ENCODE peak calls at places on chromosomes 3 and 15, in seven cellular contexts. F, G, Y, J, I, O and P are unnamed samples.

GRCh38 chr3:53269888-53270880 is 14.4 kb upstream of the TKT start:
- DNase-seq in F (no peak), G (peak), Y (peak), J (peak), I (peak), O (peak), P (peak)

GRCh38 chr3:146589899-146590508 is 15.1 kb downstream of the PLSCR5 start:
- DNase-seq in F (no peak), G (peak), Y (peak), J (peak), I (no peak), O (peak), P (peak)

GRCh38 chr15:72365844-72366243 is 10.0 kb downstream of the HEXA start:
- DNase-seq in F (no peak), G (no peak), Y (peak), J (no peak), I (no peak), O (no peak), P (no peak)

GRCh38 chr3:94564247-94564646 is 501.4 kb downstream of the NSUN3 start:
- DNase-seq in F (no peak), G (no peak), Y (no peak), J (no peak), I (no peak), O (no peak), P (no peak)

GRCh38 chr3:124834723-124835718 is 52.1 kb downstream of the ITGB5 start:
- DNase-seq in F (peak), G (peak), Y (peak), J (peak), I (peak), O (peak), P (peak)

GRCh38 chr15:58486062-58486461 is 54.3 kb downstream of the LIPC start:
- DNase-seq in F (no peak), G (no peak), Y (no peak), J (no peak), I (no peak), O (no peak), P (no peak)

GRCh38 chr3:7779331-7779730 is 722.3 kb upstream of the LMCD1 start:
- DNase-seq in F (no peak), G (peak), Y (peak), J (no peak), I (no peak), O (no peak), P (no peak)

GRCh38 chr3:187013080-187013838 is 82.9 kb downstream of the ST6GAL1 start:
- DNase-seq in F (no peak), G (peak), Y (no peak), J (no peak), I (no peak), O (no peak), P (no peak)

GRCh38 chr3:38925351-38925750 is 109.3 kb upstream of the SCN10A start:
- DNase-seq in F (no peak), G (no peak), Y (no peak), J (no peak), I (no peak), O (no peak), P (no peak)

GRCh38 chr15:66946578-66947164 is 118.7 kb upstream of the SMAD3 start:
- DNase-seq in F (peak), G (peak), Y (peak), J (peak), I (peak), O (peak), P (peak)

GRCh38 chr3:134559591-134559990 is 73.7 kb downstream of the CEP63 start:
- DNase-seq in F (no peak), G (no peak), Y (no peak), J (no peak), I (no peak), O (no peak), P (no peak)

GRCh38 chr15:39286706-39287105 is 294.2 kb upstream of the THBS1 start:
- DNase-seq in F (no peak), G (no peak), Y (no peak), J (no peak), I (no peak), O (no peak), P (no peak)

GRCh38 chr3:194876403-194877165 is 190.9 kb downstream of the FAM43A start:
- DNase-seq in F (no peak), G (no peak), Y (no peak), J (no peak), I (no peak), O (no peak), P (no peak)

GRCh38 chr15:85443593-85444328 is 63.4 kb downstream of the AKAP13 start:
- DNase-seq in F (no peak), G (peak), Y (peak), J (no peak), I (no peak), O (peak), P (peak)

GRCh38 chr3:17078885-17079465 is 194.2 kb downstream of the PLCL2 start:
- DNase-seq in F (no peak), G (no peak), Y (no peak), J (peak), I (no peak), O (no peak), P (no peak)

GRCh38 chr3:139772539-139773500 is 95.0 kb upstream of the NMNAT3 start:
- DNase-seq in F (no peak), G (peak), Y (peak), J (no peak), I (no peak), O (no peak), P (no peak)

GRCh38 chr3:195246608-195247007 is 24.4 kb downstream of the XXYLT1 start:
- DNase-seq in F (no peak), G (no peak), Y (no peak), J (no peak), I (no peak), O (no peak), P (no peak)

GRCh38 chr3:9158865-9159630 is 90.4 kb downstream of the SRGAP3 start:
- DNase-seq in F (no peak), G (no peak), Y (no peak), J (no peak), I (no peak), O (no peak), P (no peak)